ENCODE peak calls at places on chromosomes 12 and 14, in four cellular contexts. One of them, this sample, is unnamed.

GRCh38 chr12:120121766-120122293 is 5.3 kb upstream of the RAB35 start:
- DNase-seq in HFF-Myc: no peak
- DNase-seq in HTR-8/SVneo: no peak
- DNase-seq in activated gamma-delta T cell treated with Interleukin-2 at 50 U/mL for 16 hours: no peak
- DNase-seq in this sample: no peak

GRCh38 chr14:102050625-102051024 is 36.2 kb downstream of the HSP90AA1 start:
- DNase-seq in HFF-Myc: no peak
- DNase-seq in HTR-8/SVneo: no peak
- DNase-seq in activated gamma-delta T cell treated with Interleukin-2 at 50 U/mL for 16 hours: no peak
- DNase-seq in this sample: peak; percentile 64

GRCh38 chr14:76050797-76051392 is 65.3 kb downstream of the IFT43 start:
- DNase-seq in HTR-8/SVneo: peak; percentile 90
- DNase-seq in HFF-Myc: peak; percentile 41
- DNase-seq in activated gamma-delta T cell treated with Interleukin-2 at 50 U/mL for 16 hours: peak; percentile 57
- DNase-seq in this sample: peak; percentile 25

GRCh38 chr12:115873416-115874082 is 403.9 kb downstream of the MED13L start:
- DNase-seq in HTR-8/SVneo: no peak
- DNase-seq in HFF-Myc: no peak
- DNase-seq in activated gamma-delta T cell treated with Interleukin-2 at 50 U/mL for 16 hours: no peak
- DNase-seq in this sample: no peak

GRCh38 chr14:103522028-103522581 is 525 bp downstream of the CKB start:
- DNase-seq in HTR-8/SVneo: no peak
- DNase-seq in HFF-Myc: no peak
- DNase-seq in activated gamma-delta T cell treated with Interleukin-2 at 50 U/mL for 16 hours: no peak
- DNase-seq in this sample: no peak

GRCh38 chr12:3253682-3254275 is 176.6 kb downstream of the TSPAN9 start:
- DNase-seq in HFF-Myc: no peak
- DNase-seq in HTR-8/SVneo: no peak
- DNase-seq in activated gamma-delta T cell treated with Interleukin-2 at 50 U/mL for 16 hours: no peak
- DNase-seq in this sample: no peak

GRCh38 chr12:52358575-52359350 is 8.5 kb downstream of the KRT85 start:
- DNase-seq in activated gamma-delta T cell treated with Interleukin-2 at 50 U/mL for 16 hours: peak; percentile 29
- DNase-seq in HTR-8/SVneo: peak; percentile 45
- DNase-seq in HFF-Myc: no peak
- DNase-seq in this sample: no peak

GRCh38 chr12:108060910-108061309 is 68.2 kb upstream of the WSCD2 start:
- DNase-seq in HTR-8/SVneo: no peak
- DNase-seq in activated gamma-delta T cell treated with Interleukin-2 at 50 U/mL for 16 hours: no peak
- DNase-seq in HFF-Myc: no peak
- DNase-seq in this sample: no peak

GRCh38 chr14:38197001-38197760 is 10.5 kb upstream of the SSTR1 start:
- DNase-seq in activated gamma-delta T cell treated with Interleukin-2 at 50 U/mL for 16 hours: no peak
- DNase-seq in HFF-Myc: no peak
- DNase-seq in HTR-8/SVneo: no peak
- DNase-seq in this sample: peak; percentile 60

GRCh38 chr12:6925543-6926279 is 2.0 kb upstream of the ATN1 start:
- DNase-seq in HFF-Myc: peak; percentile 87
- DNase-seq in activated gamma-delta T cell treated with Interleukin-2 at 50 U/mL for 16 hours: no peak
- DNase-seq in HTR-8/SVneo: peak; percentile 85
- DNase-seq in this sample: peak; percentile 80

GRCh38 chr12:42450248-42450647 is 124.3 kb downstream of the PPHLN1 start:
- DNase-seq in HFF-Myc: no peak
- DNase-seq in HTR-8/SVneo: no peak
- DNase-seq in activated gamma-delta T cell treated with Interleukin-2 at 50 U/mL for 16 hours: no peak
- DNase-seq in this sample: no peak

GRCh38 chr12:76890407-76891143 is 11.8 kb upstream of the CSRP2 start:
- DNase-seq in HFF-Myc: no peak
- DNase-seq in HTR-8/SVneo: no peak
- DNase-seq in activated gamma-delta T cell treated with Interleukin-2 at 50 U/mL for 16 hours: no peak
- DNase-seq in this sample: no peak

GRCh38 chr12:31234053-31234835 is 91.7 kb downstream of the SINHCAF start:
- DNase-seq in activated gamma-delta T cell treated with Interleukin-2 at 50 U/mL for 16 hours: no peak
- DNase-seq in HTR-8/SVneo: no peak
- DNase-seq in HFF-Myc: no peak
- DNase-seq in this sample: no peak

GRCh38 chr14:37114039-37114438 is 58.4 kb downstream of the SLC25A21 start:
- DNase-seq in HFF-Myc: no peak
- DNase-seq in activated gamma-delta T cell treated with Interleukin-2 at 50 U/mL for 16 hours: no peak
- DNase-seq in HTR-8/SVneo: peak; percentile 40
- DNase-seq in this sample: no peak

GRCh38 chr12:110739488-110739887 is 3.2 kb downstream of the PPP1CC start:
- DNase-seq in HTR-8/SVneo: no peak
- DNase-seq in HFF-Myc: no peak
- DNase-seq in activated gamma-delta T cell treated with Interleukin-2 at 50 U/mL for 16 hours: no peak
- DNase-seq in this sample: no peak

GRCh38 chr12:128627659-128628058 is 196.1 kb downstream of the SLC15A4 start:
- DNase-seq in HTR-8/SVneo: no peak
- DNase-seq in HFF-Myc: no peak
- DNase-seq in activated gamma-delta T cell treated with Interleukin-2 at 50 U/mL for 16 hours: no peak
- DNase-seq in this sample: no peak

GRCh38 chr14:103517626-103518415 is 4.8 kb downstream of the CKB start:
- DNase-seq in activated gamma-delta T cell treated with Interleukin-2 at 50 U/mL for 16 hours: no peak
- DNase-seq in HTR-8/SVneo: no peak
- DNase-seq in HFF-Myc: no peak
- DNase-seq in this sample: no peak

GRCh38 chr12:39127401-39127800 is 222.0 kb upstream of the CPNE8 start:
- DNase-seq in HTR-8/SVneo: no peak
- DNase-seq in HFF-Myc: no peak
- DNase-seq in activated gamma-delta T cell treated with Interleukin-2 at 50 U/mL for 16 hours: no peak
- DNase-seq in this sample: peak; percentile 5

GRCh38 chr14:21090194-21090939 is 8.1 kb downstream of the ZNF219 start:
- DNase-seq in activated gamma-delta T cell treated with Interleukin-2 at 50 U/mL for 16 hours: no peak
- DNase-seq in HTR-8/SVneo: no peak
- DNase-seq in HFF-Myc: no peak
- DNase-seq in this sample: no peak